ENCODE peak calls at places on chromosomes 7 and 10, in ten cellular contexts. D is GM12865, T is Peyer's patch, G is endothelial cell, N is adrenal gland, Y is Calu3, J is AG04450, Z is neural progenitor cell, W is endothelial cell of umbilical vein, L is prostate gland. F is an unnamed sample.

GRCh38 chr7:27032843-27033242 is 63.0 kb downstream of the HOXA1 start:
- DNase-seq in T (no peak), L (no peak), J (no peak), D (no peak), G (no peak), N (no peak), Y (no peak), W (no peak), Z (peak), F (no peak)

GRCh38 chr7:132138817-132139216 is 437.5 kb downstream of the PLXNA4 start:
- DNase-seq in Z (peak), W (peak), Y (peak), T (no peak), N (no peak), G (no peak), J (no peak), L (no peak), D (no peak), F (no peak)

GRCh38 chr10:80598084-80598798 is 60.5 kb downstream of the SH2D4B start:
- DNase-seq in J (no peak), T (no peak), L (no peak), G (no peak), N (no peak), D (peak), W (no peak), Z (no peak), Y (no peak), F (no peak)

GRCh38 chr10:124416733-124417132 is 2.0 kb downstream of the OAT start:
- DNase-seq in Z (no peak), D (no peak), G (no peak), W (no peak), T (no peak), Y (no peak), N (no peak), J (no peak), L (peak), F (no peak)

GRCh38 chr7:65968256-65969185 is 13.5 kb downstream of the GUSB start:
- DNase-seq in W (no peak), J (no peak), L (no peak), N (no peak), D (no peak), Y (no peak), Z (no peak), G (no peak), T (no peak), F (no peak)

GRCh38 chr10:14608381-14609001 is 166.2 kb downstream of the FAM107B start:
- DNase-seq in Z (no peak), N (no peak), L (no peak), Y (no peak), G (no peak), D (peak), W (no peak), T (no peak), J (no peak), F (peak)

GRCh38 chr7:78499283-78499682 is 700.7 kb downstream of the PHTF2 start:
- DNase-seq in T (no peak), L (no peak), J (no peak), Z (no peak), D (no peak), Y (no peak), W (no peak), G (no peak), N (no peak), F (no peak)

GRCh38 chr7:137592232-137592896 is 248.8 kb upstream of the PTN start:
- DNase-seq in T (no peak), J (peak), D (peak), G (peak), N (peak), Y (peak), Z (peak), W (peak), L (peak), F (no peak)

GRCh38 chr10:124705021-124705740 is 39.0 kb downstream of the FAM53B start:
- DNase-seq in L (no peak), W (no peak), Y (no peak), G (no peak), J (no peak), Z (no peak), T (peak), D (no peak), N (no peak), F (no peak)

GRCh38 chr10:102546606-102547310 is 43.0 kb downstream of the SUFU start:
- DNase-seq in W (no peak), T (no peak), N (no peak), Z (no peak), Y (no peak), D (no peak), J (peak), G (no peak), L (no peak), F (no peak)

GRCh38 chr10:18658301-18658991 is 785 bp upstream of the ARL5B start:
- DNase-seq in J (no peak), G (peak), L (peak), W (peak), Y (no peak), T (peak), N (peak), Z (peak), D (peak), F (no peak)

GRCh38 chr10:66925896-66926719 is at the start of gene LRRTM3:
- DNase-seq in J (peak), D (peak), G (peak), Z (peak), Y (peak), W (peak), T (peak), N (peak), L (peak), F (no peak)

GRCh38 chr7:144587701-144588100 is 184.2 kb upstream of the NOBOX start:
- DNase-seq in D (no peak), Y (no peak), N (no peak), G (no peak), J (no peak), W (no peak), L (no peak), Z (no peak), T (no peak), F (no peak)

GRCh38 chr10:325282-325681 is 190.0 kb downstream of the ZMYND11 start:
- DNase-seq in G (no peak), L (no peak), T (no peak), Y (no peak), J (no peak), N (no peak), Z (no peak), W (no peak), D (no peak), F (no peak)

GRCh38 chr10:306654-307185 is 171.5 kb downstream of the ZMYND11 start:
- DNase-seq in G (no peak), N (peak), Y (no peak), T (no peak), W (no peak), D (no peak), Z (peak), L (no peak), J (no peak), F (no peak)

GRCh38 chr7:158975526-158976467 is 119.4 kb downstream of the DYNC2I1 start:
- DNase-seq in L (no peak), D (peak), W (no peak), G (no peak), Z (peak), N (no peak), Y (peak), T (peak), J (no peak), F (no peak)

GRCh38 chr10:122116331-122116730 is 127.4 kb downstream of the TACC2 start:
- DNase-seq in J (peak), D (no peak), G (no peak), T (no peak), Z (no peak), N (peak), Y (no peak), L (no peak), W (peak), F (no peak)

GRCh38 chr10:70115948-70116682 is 16.5 kb downstream of the AIFM2 start:
- DNase-seq in J (no peak), Z (peak), L (peak), G (peak), Y (peak), N (peak), D (peak), T (peak), W (peak), F (no peak)

GRCh38 chr7:144127714-144128334 is 4.8 kb downstream of the OR2A14 start:
- DNase-seq in W (peak), Z (peak), J (peak), L (peak), D (peak), Y (peak), G (peak), T (peak), N (peak), F (peak)

GRCh38 chr10:8063128-8063908 is 8.8 kb downstream of the GATA3 start:
- DNase-seq in N (no peak), G (no peak), D (no peak), Z (peak), L (no peak), T (no peak), W (peak), Y (no peak), J (no peak), F (no peak)

GRCh38 chr10:4656576-4657194 is 169.3 kb upstream of the AKR1E2 start:
- DNase-seq in J (no peak), Z (peak), D (peak), T (no peak), Y (peak), L (peak), G (peak), N (peak), W (peak), F (peak)

GRCh38 chr7:82699773-82700186 is 256.2 kb upstream of the CACNA2D1 start:
- DNase-seq in W (peak), T (no peak), L (peak), N (no peak), Y (peak), D (no peak), G (no peak), Z (no peak), J (no peak), F (no peak)

GRCh38 chr10:42476101-42476500 is 162.3 kb downstream of the ZNF33B start:
- DNase-seq in L (no peak), T (no peak), J (no peak), D (no peak), N (no peak), Y (no peak), G (no peak), W (no peak), Z (no peak), F (no peak)

GRCh38 chr7:155805826-155806095 is 6.5 kb downstream of the SHH start:
- DNase-seq in T (no peak), Y (no peak), J (no peak), D (no peak), L (no peak), W (no peak), N (no peak), Z (no peak), G (no peak), F (no peak)

GRCh38 chr10:24310104-24310503 is 101.2 kb downstream of the KIAA1217 start:
- DNase-seq in Y (no peak), J (no peak), T (no peak), G (no peak), Z (no peak), W (no peak), L (no peak), N (no peak), D (no peak), F (no peak)

GRCh38 chr7:2717293-2717904 is 29.4 kb downstream of the AMZ1 start:
- DNase-seq in N (no peak), Z (no peak), T (peak), W (peak), Y (no peak), J (no peak), L (peak), G (no peak), D (no peak), F (peak)

GRCh38 chr10:42753507-42754154 is 29.0 kb upstream of the BMS1 start:
- DNase-seq in W (peak), L (no peak), N (no peak), D (no peak), T (no peak), G (peak), J (no peak), Y (peak), Z (peak), F (peak)

GRCh38 chr7:39554583-39555140 is 11.5 kb upstream of the YAE1 start:
- DNase-seq in N (no peak), Y (no peak), L (peak), J (no peak), G (no peak), D (no peak), W (no peak), Z (no peak), T (no peak), F (no peak)

GRCh38 chr10:16518822-16519221 is 2.9 kb downstream of the C1QL3 start:
- DNase-seq in D (peak), J (no peak), G (no peak), L (no peak), Y (no peak), N (no peak), Z (no peak), T (no peak), W (no peak), F (no peak)

GRCh38 chr7:148587076-148587475 is 3.5 kb upstream of the C7orf33 start:
- DNase-seq in W (no peak), J (no peak), N (no peak), L (no peak), D (no peak), T (no peak), Y (no peak), G (no peak), Z (no peak), F (no peak)

GRCh38 chr10:48282829-48283228 is 8.3 kb upstream of the FRMPD2 start:
- DNase-seq in G (no peak), Y (no peak), W (no peak), N (no peak), T (no peak), J (no peak), D (peak), Z (no peak), L (no peak), F (no peak)

GRCh38 chr10:99834410-99834809 is 52.0 kb downstream of the ABCC2 start:
- DNase-seq in D (no peak), Z (no peak), G (no peak), T (no peak), N (no peak), W (no peak), Y (no peak), L (no peak), J (no peak), F (no peak)

GRCh38 chr10:44955408-44956070 is 4.1 kb upstream of the RASSF4 start:
- DNase-seq in L (no peak), Z (no peak), Y (no peak), W (no peak), T (no peak), N (no peak), D (no peak), J (no peak), G (no peak), F (no peak)

GRCh38 chr7:142376356-142376997 is 118.6 kb upstream of the PRSS58 start:
- DNase-seq in T (no peak), G (peak), L (no peak), Y (no peak), D (no peak), W (peak), J (no peak), N (no peak), Z (no peak), F (no peak)

GRCh38 chr10:103889121-103889720 is 28.8 kb downstream of the STN1 start:
- DNase-seq in W (no peak), D (no peak), L (no peak), Z (no peak), G (no peak), T (no peak), J (no peak), N (no peak), Y (no peak), F (no peak)

GRCh38 chr10:29767958-29768357 is 133.2 kb upstream of the SVIL start:
- DNase-seq in N (no peak), T (no peak), G (no peak), W (no peak), Y (no peak), Z (no peak), J (no peak), L (no peak), D (peak), F (no peak)

GRCh38 chr7:81267508-81267907 is 348.7 kb upstream of the SEMA3C start:
- DNase-seq in Y (peak), J (peak), Z (no peak), L (no peak), G (no peak), T (no peak), W (peak), N (no peak), D (no peak), F (no peak)

GRCh38 chr7:43612599-43613589 is 30.0 kb downstream of the STK17A start:
- DNase-seq in D (peak), Z (no peak), Y (no peak), J (peak), N (peak), G (no peak), W (no peak), T (no peak), L (no peak), F (no peak)

GRCh38 chr7:46707973-46708372 is 786.9 kb upstream of the IGFBP3 start:
- DNase-seq in Z (peak), Y (no peak), N (no peak), D (no peak), T (no peak), G (no peak), J (no peak), W (no peak), L (no peak), F (no peak)

DNA sequence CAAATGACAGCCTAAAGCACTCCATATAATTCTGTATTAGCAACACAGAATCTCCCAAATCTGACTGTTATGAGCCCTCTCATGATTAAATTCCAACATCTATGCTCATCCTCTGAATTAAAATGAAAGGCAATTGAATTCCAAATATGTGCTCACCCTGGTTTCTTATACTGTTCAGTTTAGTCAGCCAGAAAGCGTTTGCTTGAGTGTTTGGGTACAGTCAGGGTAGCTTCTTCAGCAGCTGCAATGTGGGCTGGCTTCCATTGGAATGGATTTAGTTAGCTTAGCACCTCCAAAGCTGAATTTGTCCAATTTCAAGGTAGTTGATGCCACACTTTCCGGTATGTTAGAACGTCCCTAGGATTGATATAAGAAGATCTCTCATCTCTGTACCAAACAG is 9.3 kb downstream of the KLHL7 start:
- DNase-seq in D (no peak), Y (no peak), W (no peak), J (no peak), Z (no peak), T (no peak), N (no peak), G (no peak), L (no peak), F (no peak)
- TF ChIP-seq CTCF in D (no peak), Y (no peak), W (no peak), J (no peak), Z (no peak), T (no peak), N (no peak), G (no peak), L (no peak), F (no peak)

DNA sequence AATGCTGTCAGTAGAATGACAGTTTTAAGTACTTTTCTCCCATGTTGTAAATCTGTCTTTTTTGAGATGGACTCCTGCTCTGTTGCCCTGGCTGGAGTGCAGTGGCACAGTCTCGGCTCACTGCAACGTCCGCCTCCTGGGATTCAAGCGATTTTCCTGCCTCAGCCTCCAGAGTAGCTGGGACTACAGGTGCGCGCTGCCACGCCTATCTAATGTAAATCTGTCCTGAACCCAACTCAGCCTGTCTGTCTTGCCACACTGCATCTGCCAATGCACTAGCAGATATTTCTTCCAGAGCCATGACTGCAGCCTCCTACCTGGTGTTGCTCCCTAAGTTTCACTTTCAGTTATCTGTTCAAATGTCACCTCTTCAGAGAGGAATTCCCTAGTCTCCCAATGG is 264.1 kb downstream of the PHF14 start:
- DNase-seq in T (peak), D (no peak), L (no peak), N (peak), Z (no peak), G (no peak), J (no peak), Y (peak), W (no peak), F (no peak)
- TF ChIP-seq CTCF in T (no peak), D (no peak), L (no peak), N (no peak), Z (no peak), G (no peak), J (no peak), Y (no peak), W (no peak), F (no peak)

GRCh38 chr10:3503299-3503698 is 281.7 kb downstream of the KLF6 start:
- DNase-seq in D (no peak), T (no peak), W (no peak), G (no peak), Z (no peak), L (no peak), Y (no peak), N (no peak), J (no peak), F (no peak)
- TF ChIP-seq CTCF in D (no peak), T (no peak), W (no peak), G (no peak), Z (no peak), L (no peak), Y (no peak), N (no peak), J (no peak), F (no peak)

DNA sequence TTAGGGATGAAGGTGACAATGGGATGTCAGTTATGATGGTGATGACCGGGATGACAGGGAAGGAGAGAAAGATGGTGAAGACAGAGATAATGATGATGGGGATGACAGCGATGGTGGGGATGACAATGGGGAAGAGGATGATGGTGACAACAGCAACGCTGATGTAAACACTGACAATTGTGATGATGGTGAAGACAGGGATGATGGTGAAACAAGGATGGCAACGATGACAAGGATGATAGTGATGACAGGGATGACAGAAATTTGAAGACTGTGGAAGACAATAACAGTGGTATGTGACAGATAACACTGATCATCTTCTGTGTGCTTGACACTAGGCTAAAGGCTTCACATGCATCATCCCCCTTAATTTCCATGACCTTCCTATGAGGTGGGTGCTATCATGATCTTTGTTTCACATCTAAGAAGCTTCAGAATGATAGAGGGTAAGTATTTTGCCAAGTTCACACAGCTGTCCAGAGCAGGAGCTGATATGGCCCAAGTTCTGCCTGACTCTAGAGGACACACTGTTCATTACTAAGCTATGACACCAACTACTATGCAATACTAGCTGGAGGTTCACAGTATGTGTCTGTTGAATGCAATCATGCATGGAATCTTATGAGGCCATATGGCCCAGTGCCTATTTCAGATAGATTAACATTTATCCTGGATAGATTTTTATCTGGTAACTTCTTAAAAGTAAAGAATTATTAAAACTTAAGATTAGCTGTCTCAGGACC is 105.6 kb downstream of the RNLS start:
- DNase-seq in W (no peak), T (no peak), Z (no peak), L (no peak), G (no peak), Y (no peak), J (no peak), N (no peak), D (no peak), F (no peak)
- TF ChIP-seq CTCF in W (no peak), T (no peak), Z (no peak), L (no peak), G (no peak), Y (no peak), J (no peak), N (no peak), D (no peak), F (no peak)

F was measured in lower lobe of right lung.